ENCODE peak calls at places on chromosomes 12 and 14, in five cellular contexts. N is A673, M is caudate nucleus, L is RWPE2, U is substantia nigra. W is an unnamed sample.

GRCh38 chr12:87603727-87604126 is 425.5 kb downstream of the C12orf50 start:
- DNase-seq in U (no peak), N (no peak), M (no peak), L (no peak), W (no peak)

GRCh38 chr14:81474156-81474492 is 59.5 kb downstream of the SEL1L start:
- DNase-seq in M (no peak), U (no peak), L (no peak), N (no peak), W (no peak)

GRCh38 chr14:68552597-68552996 is 240.3 kb downstream of the ZFP36L1 start:
- DNase-seq in N (peak), M (no peak), U (no peak), L (no peak), W (no peak)

GRCh38 chr12:120144215-120144614 is 27.7 kb upstream of the RAB35 start:
- DNase-seq in L (no peak), N (no peak), M (no peak), U (no peak), W (no peak)

GRCh38 chr14:92794547-92794941 is 439 bp downstream of the GOLGA5 start:
- DNase-seq in N (peak), M (no peak), L (no peak), U (no peak), W (no peak)

GRCh38 chr12:123532808-123533649 is 490 bp downstream of the RILPL1 start:
- DNase-seq in M (peak), U (peak), N (peak), L (no peak), W (no peak)

GRCh38 chr12:111444706-111445310 is 39.1 kb downstream of the SH2B3 start:
- DNase-seq in L (no peak), M (no peak), U (peak), N (peak), W (no peak)

GRCh38 chr14:50362791-50363733 is 33.6 kb downstream of the CDKL1 start:
- DNase-seq in N (no peak), L (no peak), M (no peak), U (no peak), W (no peak)

GRCh38 chr14:23640524-23641141 is 4.5 kb downstream of the DHRS2 start:
- DNase-seq in U (peak), N (peak), L (no peak), M (no peak), W (no peak)

GRCh38 chr14:84028205-84028604 is 1501.7 kb upstream of the FLRT2 start:
- DNase-seq in N (peak), U (no peak), L (no peak), M (no peak), W (no peak)

GRCh38 chr14:36785511-36785910 is 123.9 kb downstream of the PAX9 start:
- DNase-seq in N (no peak), L (no peak), M (no peak), U (no peak), W (no peak)

GRCh38 chr12:109900752-109901580 is 892 bp downstream of the TCHP start:
- DNase-seq in M (no peak), U (no peak), L (no peak), N (peak), W (no peak)

GRCh38 chr12:91774471-91774921 is 371.1 kb downstream of the BTG1 start:
- DNase-seq in N (no peak), U (no peak), L (no peak), M (no peak), W (no peak)

GRCh38 chr12:46153267-46153872 is 115.5 kb downstream of the SLC38A1 start:
- DNase-seq in L (no peak), U (no peak), N (peak), M (no peak), W (no peak)

GRCh38 chr12:43957732-43958131 is 121.9 kb downstream of the TMEM117 start:
- DNase-seq in U (peak), L (no peak), N (peak), M (no peak), W (no peak)

GRCh38 chr12:104671407-104672095 is 214.8 kb downstream of the CHST11 start:
- DNase-seq in N (peak), L (peak), M (peak), U (peak), W (peak)

GRCh38 chr12:112386726-112387125 is 4.5 kb upstream of the HECTD4 start:
- DNase-seq in M (no peak), L (no peak), U (no peak), N (peak), W (no peak)

GRCh38 chr12:61490732-61491498 is 769.3 kb upstream of the USP15 start:
- DNase-seq in N (no peak), L (no peak), M (no peak), U (no peak), W (peak)

GRCh38 chr12:15494329-15495046 is 172.2 kb downstream of the PTPRO start:
- DNase-seq in N (no peak), U (no peak), L (no peak), M (no peak), W (no peak)

GRCh38 chr12:94941440-94941862 is 62.0 kb downstream of the NDUFA12 start:
- DNase-seq in L (peak), N (peak), U (peak), M (no peak), W (peak)

GRCh38 chr12:13924286-13924685 is 57.1 kb downstream of the GRIN2B start:
- DNase-seq in N (no peak), M (no peak), L (no peak), U (no peak), W (no peak)

GRCh38 chr12:22046090-22046967 is at the start of gene CMAS:
- DNase-seq in M (peak), U (peak), L (peak), N (peak), W (no peak)

GRCh38 chr12:22047495-22047894 is 1.5 kb downstream of the CMAS start:
- DNase-seq in L (no peak), U (no peak), M (no peak), N (no peak), W (no peak)

GRCh38 chr12:22046968-22047390 is 961 bp downstream of the CMAS start:
- DNase-seq in U (no peak), M (no peak), L (no peak), N (no peak), W (no peak)

GRCh38 chr12:22042981-22043669 is 2.9 kb upstream of the CMAS start:
- DNase-seq in N (no peak), M (no peak), L (no peak), U (no peak), W (no peak)

DNA sequence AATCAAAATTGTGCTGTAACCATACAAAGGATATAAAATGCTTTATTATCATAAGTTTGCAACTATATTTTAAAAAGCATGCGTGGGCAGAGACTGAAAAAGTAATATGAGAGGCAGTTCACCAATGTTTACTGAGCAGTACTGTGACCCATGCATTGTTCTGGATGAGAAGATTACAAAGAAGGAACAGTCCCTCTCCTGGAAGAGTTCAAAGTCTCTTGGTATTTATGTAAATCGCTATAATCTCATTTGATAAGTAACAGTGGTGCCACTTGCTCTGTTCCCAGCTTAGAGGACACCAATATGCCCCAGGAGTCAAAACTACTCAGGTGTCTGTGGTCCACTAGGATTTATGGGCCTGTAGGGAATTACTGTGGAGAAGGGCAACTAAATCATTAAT is 2.1 kb upstream of the CMAS start:
- DNase-seq in L (no peak), M (no peak), U (no peak), N (no peak), W (no peak)
- H3K27ac ChIP-seq in L (no peak), M (no peak), U (no peak), N (no peak), W (no peak)

DNA sequence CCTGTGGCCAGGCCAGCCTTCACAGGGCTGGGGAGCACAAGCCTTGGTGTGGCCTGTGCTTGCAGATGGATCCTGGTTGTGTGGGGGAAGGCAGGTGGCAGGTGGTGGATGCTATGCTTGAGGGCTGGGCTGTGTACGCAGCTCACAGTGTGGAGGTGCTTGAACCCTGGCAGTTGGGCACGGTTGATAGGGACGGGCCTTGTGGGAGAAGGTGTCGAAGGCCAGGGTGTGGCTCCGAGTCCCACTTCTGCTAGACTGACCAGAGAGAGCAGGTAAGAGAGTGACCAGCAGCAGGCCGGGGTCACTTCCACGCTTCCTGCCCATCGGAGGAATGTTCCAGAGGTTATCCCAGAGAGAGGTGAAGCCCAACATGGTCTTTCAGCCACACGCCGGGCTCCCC is 85.5 kb downstream of the CACNA1C start:
- DNase-seq in U (no peak), L (no peak), N (no peak), M (no peak), W (no peak)
- H3K27ac ChIP-seq in U (no peak), L (no peak), N (no peak), M (no peak), W (no peak)

DNA sequence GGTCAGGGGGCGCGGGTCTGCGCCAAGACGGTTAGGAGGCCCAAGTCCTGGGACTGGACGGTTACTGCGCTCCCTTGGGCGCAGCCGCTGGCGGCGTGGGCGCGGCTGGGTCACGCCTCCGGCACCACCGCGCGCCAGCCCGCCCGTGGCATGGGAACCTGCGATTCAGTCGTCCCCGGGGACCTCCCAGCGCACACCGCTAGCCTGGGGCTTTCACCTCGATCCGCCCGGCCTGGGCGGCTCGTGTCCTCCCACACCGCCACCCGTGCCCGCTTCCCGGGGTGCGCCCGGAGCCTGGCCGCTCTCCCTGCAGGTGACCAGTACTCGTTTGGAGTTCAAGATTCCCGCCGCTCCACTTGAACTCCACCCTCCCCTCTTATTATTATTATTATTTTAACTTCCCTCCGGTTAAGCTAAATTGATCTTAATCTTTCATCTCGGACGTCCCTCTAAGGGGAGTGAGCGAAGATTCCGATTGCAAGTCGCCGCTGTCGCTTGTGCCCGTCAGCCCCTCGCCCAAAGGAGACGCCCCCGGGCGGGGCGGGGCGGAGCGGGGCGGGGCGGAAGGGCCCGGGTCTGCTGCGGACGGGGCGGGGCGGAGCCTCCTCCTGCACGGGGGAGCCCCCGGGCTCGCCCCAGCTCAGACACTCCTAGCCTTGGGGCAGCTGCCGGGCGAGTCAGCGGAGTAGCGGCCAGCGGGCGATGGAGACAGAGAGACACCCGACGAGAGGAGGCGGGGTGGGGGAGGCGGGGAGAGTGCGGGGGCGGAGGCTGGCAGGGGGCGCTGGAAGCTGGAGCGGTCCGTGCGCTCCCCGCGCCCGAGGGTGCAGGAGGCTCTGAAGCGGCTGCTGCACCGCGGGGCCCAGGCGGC is at the start of gene KCNMB4:
- DNase-seq in N (peak), M (peak), L (peak), U (peak), W (no peak)
- H3K27ac ChIP-seq in N (no peak), M (peak), L (no peak), U (peak), W (no peak)

GRCh38 chr12:121711925-121712461 is 559 bp upstream of the TMEM120B start:
- DNase-seq in L (no peak), U (peak), N (peak), M (no peak), W (no peak)
- H3K27ac ChIP-seq in L (peak), U (peak), N (peak), M (peak), W (peak)

DNA sequence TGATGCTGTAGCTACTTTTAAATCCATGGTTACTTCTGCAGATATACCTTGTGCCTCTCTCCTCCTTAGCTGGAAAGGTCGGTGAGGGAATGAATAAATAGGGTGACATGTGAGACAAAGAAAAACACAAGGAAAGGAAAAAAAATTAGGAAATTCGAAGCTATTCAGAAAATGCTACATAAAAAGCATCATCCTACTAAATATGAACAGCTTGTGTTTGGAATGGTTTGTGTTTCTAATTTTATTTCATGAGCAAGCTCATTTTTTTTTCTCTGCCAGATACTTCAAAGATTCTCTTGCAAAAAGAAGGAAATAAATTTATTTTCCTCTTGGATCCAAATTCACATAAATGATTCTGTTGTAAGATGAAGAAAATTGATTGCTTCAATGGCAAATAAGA is 186.3 kb upstream of the NUDT4 start:
- DNase-seq in L (no peak), M (no peak), N (no peak), U (no peak), W (no peak)
- H3K27ac ChIP-seq in L (no peak), M (no peak), N (no peak), U (no peak), W (no peak)

GRCh38 chr12:47360771-47361388 is 281.1 kb upstream of the AMIGO2 start:
- DNase-seq in M (no peak), L (no peak), N (peak), U (no peak), W (no peak)
- H3K27ac ChIP-seq in M (peak), L (no peak), N (peak), U (no peak), W (peak)

GRCh38 chr12:612886-613285 is 50.4 kb downstream of the NINJ2 start:
- DNase-seq in U (no peak), M (no peak), L (no peak), N (no peak), W (no peak)
- H3K27ac ChIP-seq in U (no peak), M (no peak), L (no peak), N (no peak), W (no peak)

DNA sequence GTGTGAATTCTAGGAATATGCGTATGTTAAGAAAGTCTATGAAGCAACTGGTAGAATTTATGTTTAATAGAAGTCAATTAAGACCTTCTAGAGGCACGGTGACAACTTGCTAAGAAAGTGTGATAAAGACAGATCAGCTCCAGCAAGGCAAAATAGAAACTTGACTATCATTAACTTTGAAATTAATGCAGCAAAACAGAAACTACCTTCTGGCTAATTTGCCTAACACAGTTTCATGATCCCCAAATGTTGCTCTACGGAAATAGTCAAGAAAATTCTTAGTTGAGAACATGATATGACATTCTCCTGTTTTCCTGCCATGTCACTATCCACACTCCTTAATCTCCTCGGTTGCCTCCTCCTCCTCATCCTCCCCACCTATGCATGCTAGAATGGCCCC is 4.2 kb downstream of the DENND5B start:
- DNase-seq in L (no peak), M (no peak), N (no peak), U (no peak), W (no peak)
- H3K27ac ChIP-seq in L (no peak), M (no peak), N (no peak), U (no peak), W (no peak)